ENCODE peak calls at places on chromosomes 4 and X, in seven cellular contexts. L is pancreas, S is A549, E is GM23338, W is HCT116, A is colonic mucosa, J is left ventricle myocardium inferior. T is an unnamed sample.

GRCh38 chr4:161252520-161253141 is 911.2 kb downstream of the FSTL5 start:
- DNase-seq in E (peak), A (no peak), W (peak), J (no peak), L (no peak), S (peak), T (no peak)

GRCh38 chrX:74284391-74284952 is 19.5 kb upstream of the ZCCHC13 start:
- DNase-seq in W (no peak), L (no peak), S (no peak), E (peak), A (no peak), J (no peak), T (no peak)

GRCh38 chr4:181235361-181235760 is 1007.8 kb upstream of the TENM3 start:
- DNase-seq in W (no peak), A (no peak), L (no peak), E (no peak), S (no peak), J (no peak), T (no peak)

GRCh38 chr4:17490575-17491059 is 21.3 kb downstream of the QDPR start:
- DNase-seq in L (peak), J (no peak), W (no peak), A (no peak), S (no peak), E (no peak), T (no peak)

GRCh38 chr4:149234798-149235197 is 580.8 kb downstream of the IQCM start:
- DNase-seq in A (no peak), S (no peak), W (no peak), J (no peak), E (no peak), L (no peak), T (no peak)

GRCh38 chr4:21410372-21410771 is 538.2 kb downstream of the KCNIP4 start:
- DNase-seq in W (no peak), J (no peak), A (no peak), L (no peak), S (no peak), E (no peak), T (no peak)

GRCh38 chrX:100615015-100615414 is 21.6 kb downstream of the TSPAN6 start:
- DNase-seq in L (peak), W (peak), E (peak), A (peak), J (no peak), S (peak), T (peak)

GRCh38 chr4:99790796-99791617 is 25.6 kb upstream of the DAPP1 start:
- DNase-seq in E (no peak), L (no peak), J (no peak), A (no peak), W (no peak), S (no peak), T (no peak)

GRCh38 chrX:123860506-123860840 is 620 bp downstream of the XIAP start:
- DNase-seq in L (no peak), E (no peak), A (peak), J (no peak), W (no peak), S (peak), T (peak)

GRCh38 chrX:154368630-154369452 is 5.6 kb downstream of the FLNA start:
- DNase-seq in E (peak), L (peak), J (peak), S (peak), A (peak), W (peak), T (peak)

GRCh38 chrX:23901805-23902204 is 5.9 kb downstream of the APOO start:
- DNase-seq in W (peak), A (peak), S (peak), E (peak), J (no peak), L (peak), T (no peak)

GRCh38 chrX:69093960-69094935 is 71.0 kb downstream of the PJA1 start:
- DNase-seq in L (peak), A (peak), S (peak), W (peak), E (peak), J (no peak), T (peak)

GRCh38 chrX:16559206-16559619 is 90.7 kb upstream of the S100G start:
- DNase-seq in W (no peak), E (no peak), S (no peak), J (no peak), A (no peak), L (no peak), T (no peak)

GRCh38 chr4:71184195-71184781 is 154.5 kb upstream of the SLC4A4 start:
- DNase-seq in W (peak), E (peak), S (peak), L (peak), J (no peak), A (peak), T (no peak)

GRCh38 chrX:45623266-45623665 is 422.6 kb upstream of the DIPK2B start:
- DNase-seq in W (no peak), L (no peak), A (no peak), J (no peak), S (no peak), E (no peak), T (no peak)

GRCh38 chr4:109548655-109549054 is 11.4 kb upstream of the MCUB start:
- DNase-seq in S (no peak), E (no peak), W (no peak), L (no peak), A (no peak), J (no peak), T (no peak)

GRCh38 chr4:153497988-153498967 is 32.1 kb downstream of the TMEM131L start:
- DNase-seq in E (no peak), L (no peak), W (no peak), S (no peak), J (no peak), A (no peak), T (no peak)

GRCh38 chrX:40651620-40652223 is 4.4 kb upstream of the CXorf38 start:
- DNase-seq in A (peak), E (peak), J (peak), S (no peak), W (peak), L (peak), T (peak)

GRCh38 chr4:16573744-16574143 is 324.7 kb downstream of the LDB2 start:
- DNase-seq in S (no peak), J (peak), A (no peak), L (no peak), E (no peak), W (no peak), T (peak)

GRCh38 chr4:171142639-171143038 is 670.6 kb upstream of the GALNTL6 start:
- DNase-seq in A (no peak), J (no peak), L (no peak), W (no peak), E (no peak), S (no peak), T (no peak)

GRCh38 chrX:131901581-131901980 is 121.5 kb upstream of the STK26 start:
- DNase-seq in A (no peak), E (no peak), W (no peak), J (no peak), L (no peak), S (no peak), T (no peak)

GRCh38 chr4:85113706-85114105 is 147.2 kb upstream of the WDFY3 start:
- DNase-seq in E (no peak), W (no peak), L (no peak), S (no peak), J (no peak), A (no peak), T (no peak)

GRCh38 chr4:71138007-71138600 is 144.7 kb downstream of the DCK start:
- DNase-seq in A (no peak), W (no peak), S (no peak), E (no peak), L (no peak), J (no peak), T (no peak)

GRCh38 chr4:184534511-184535391 is 60.4 kb upstream of the IRF2 start:
- DNase-seq in S (no peak), A (no peak), W (no peak), E (peak), L (no peak), J (no peak), T (no peak)

GRCh38 chr4:128961405-128961804 is 131.9 kb downstream of the SCLT1 start:
- DNase-seq in S (no peak), W (no peak), A (no peak), L (no peak), E (no peak), J (no peak), T (no peak)

GRCh38 chrX:96438803-96439202 is 245.8 kb upstream of the DIAPH2 start:
- DNase-seq in J (no peak), W (no peak), E (no peak), A (no peak), L (no peak), S (no peak), T (no peak)

GRCh38 chr4:169791527-169792156 is 33.9 kb upstream of the HPF1 start:
- DNase-seq in W (peak), L (peak), E (peak), S (peak), A (peak), J (no peak), T (peak)

GRCh38 chr4:53809816-53810215 is 218.5 kb upstream of the LNX1 start:
- DNase-seq in S (no peak), J (no peak), A (no peak), W (no peak), E (no peak), L (no peak), T (no peak)

GRCh38 chrX:153473126-153473525 is 2.8 kb upstream of the HAUS7 start:
- DNase-seq in L (no peak), A (no peak), E (no peak), J (no peak), S (no peak), W (no peak), T (no peak)

GRCh38 chrX:22889824-22890223 is 109.9 kb upstream of the DDX53 start:
- DNase-seq in A (no peak), S (no peak), L (no peak), E (no peak), J (no peak), W (no peak), T (peak)

GRCh38 chr4:62327612-62328297 is 1127.6 kb downstream of the ADGRL3 start:
- DNase-seq in A (no peak), L (no peak), J (no peak), W (no peak), S (no peak), E (no peak), T (no peak)

GRCh38 chr4:23438764-23439163 is 451.1 kb downstream of the PPARGC1A start:
- DNase-seq in A (no peak), S (no peak), J (no peak), W (no peak), L (no peak), E (no peak), T (no peak)

GRCh38 chr4:150960818-150961217 is 54.3 kb downstream of the LRBA start:
- DNase-seq in L (no peak), E (peak), S (peak), W (no peak), J (no peak), A (peak), T (no peak)

GRCh38 chrX:24515447-24515846 is 50.4 kb downstream of the PDK3 start:
- DNase-seq in A (no peak), J (no peak), L (no peak), W (no peak), S (no peak), E (peak), T (no peak)

GRCh38 chr4:120066182-120066524 is 495 bp downstream of the MAD2L1 start:
- DNase-seq in J (no peak), W (no peak), L (no peak), S (peak), A (no peak), E (peak), T (no peak)

GRCh38 chrX:110402091-110402854 is 43.6 kb downstream of the RTL9 start:
- DNase-seq in A (no peak), E (peak), L (no peak), W (no peak), J (peak), S (peak), T (no peak)

GRCh38 chrX:15973299-15973698 is 118.7 kb upstream of the AP1S2 start:
- DNase-seq in W (peak), E (peak), L (peak), J (no peak), A (peak), S (peak), T (peak)

GRCh38 chr4:3111461-3111860 is 37.0 kb downstream of the HTT start:
- DNase-seq in A (no peak), E (peak), J (no peak), S (no peak), W (no peak), L (no peak), T (no peak)

GRCh38 chr4:183783933-183784622 is 121.0 kb upstream of the STOX2 start:
- DNase-seq in S (no peak), L (no peak), W (no peak), E (peak), A (peak), J (no peak), T (peak)

GRCh38 chrX:150486011-150486410 is 82.4 kb upstream of the MTM1 start:
- DNase-seq in A (peak), L (peak), J (peak), E (peak), W (peak), S (peak), T (peak)
- TF ChIP-seq CTCF in A (peak), L (peak), J (peak), E (peak), W (peak), S (peak), T (peak)

DNA sequence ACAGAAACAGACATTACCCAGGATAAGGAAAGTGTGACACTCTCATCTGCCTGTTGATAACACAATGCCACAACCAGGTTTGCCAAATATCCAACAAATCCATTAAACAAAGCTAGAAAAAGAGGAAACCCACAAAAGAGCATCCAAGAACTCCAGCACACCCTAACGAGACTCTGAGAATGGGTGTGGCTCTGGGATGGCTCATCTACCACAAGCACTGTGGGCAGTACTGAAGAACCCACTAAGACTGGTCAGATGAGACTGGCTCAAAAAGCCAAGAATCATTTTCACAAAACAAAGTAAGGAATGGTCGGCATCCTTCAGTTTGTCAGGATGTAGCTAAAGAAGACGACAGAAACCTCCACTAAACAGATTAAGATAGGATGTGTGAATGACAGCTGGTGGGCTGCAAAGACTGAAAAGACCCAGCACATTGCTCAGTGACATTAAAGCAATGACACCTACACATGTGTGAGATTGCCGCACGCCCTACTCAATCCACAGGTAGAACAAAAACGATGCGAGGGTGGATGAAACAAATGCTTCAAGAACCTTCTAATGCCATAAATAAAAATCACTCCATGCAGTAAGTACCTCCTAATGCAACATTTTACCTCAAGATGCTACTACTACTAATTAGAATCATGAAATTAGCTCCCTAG is 14.6 kb downstream of the ATP8A1 start:
- DNase-seq in S (no peak), W (no peak), L (no peak), E (no peak), A (no peak), J (no peak), T (no peak)
- H3K27ac ChIP-seq in S (no peak), W (no peak), L (no peak), E (no peak), A (peak), J (no peak), T (no peak)

DNA sequence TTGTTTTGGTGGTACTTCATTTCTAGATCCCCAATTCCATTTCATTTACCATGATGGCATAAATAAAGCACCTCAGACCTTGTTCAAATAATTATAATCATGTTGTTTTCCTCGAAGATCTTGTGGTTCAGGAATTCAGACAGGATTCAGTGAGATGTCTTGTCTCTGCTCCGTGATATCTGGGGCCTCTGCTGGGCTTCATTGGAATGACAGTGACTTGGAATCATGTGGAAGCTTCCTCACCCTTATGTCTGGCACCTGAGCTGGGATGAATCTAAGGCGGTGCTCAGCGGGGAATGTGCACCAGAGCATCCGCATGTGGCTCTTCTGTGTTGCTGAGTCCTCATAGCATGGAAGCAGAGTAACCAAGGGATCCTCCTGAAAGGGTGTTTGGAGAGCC is 132.2 kb downstream of the VEGFC start:
- DNase-seq in S (peak), L (no peak), E (peak), J (no peak), W (no peak), A (no peak), T (no peak)
- TF ChIP-seq CTCF in S (no peak), L (no peak), E (peak), J (peak), W (no peak), A (no peak), T (no peak)

GRCh38 chr4:10809905-10810304 is 125.3 kb upstream of the CLNK start:
- DNase-seq in A (no peak), L (no peak), W (no peak), E (no peak), J (no peak), S (no peak), T (no peak)

GRCh38 chr4:10816571-10816970 is 132.0 kb upstream of the CLNK start:
- DNase-seq in J (no peak), E (no peak), L (no peak), W (no peak), S (no peak), A (no peak), T (no peak)

GRCh38 chr4:10810411-10810810 is 125.8 kb upstream of the CLNK start:
- DNase-seq in A (no peak), W (no peak), L (no peak), E (no peak), S (no peak), J (no peak), T (no peak)

GRCh38 chr4:10808591-10808990 is 124.0 kb upstream of the CLNK start:
- DNase-seq in E (no peak), S (no peak), W (no peak), A (no peak), L (no peak), J (peak), T (peak)

GRCh38 chr4:10811992-10812391 is 127.4 kb upstream of the CLNK start:
- DNase-seq in L (no peak), E (no peak), S (no peak), A (no peak), W (no peak), J (no peak), T (no peak)
- H3K27ac ChIP-seq in L (no peak), E (no peak), S (no peak), A (no peak), W (no peak), J (no peak), T (no peak)

GRCh38 chr4:932713-933070 is 432 bp downstream of the TMEM175 start:
- DNase-seq in A (peak), J (no peak), W (no peak), S (no peak), E (no peak), L (no peak), T (no peak)
- TF ChIP-seq CTCF in A (no peak), J (no peak), W (no peak), S (no peak), E (peak), L (no peak), T (no peak)

DNA sequence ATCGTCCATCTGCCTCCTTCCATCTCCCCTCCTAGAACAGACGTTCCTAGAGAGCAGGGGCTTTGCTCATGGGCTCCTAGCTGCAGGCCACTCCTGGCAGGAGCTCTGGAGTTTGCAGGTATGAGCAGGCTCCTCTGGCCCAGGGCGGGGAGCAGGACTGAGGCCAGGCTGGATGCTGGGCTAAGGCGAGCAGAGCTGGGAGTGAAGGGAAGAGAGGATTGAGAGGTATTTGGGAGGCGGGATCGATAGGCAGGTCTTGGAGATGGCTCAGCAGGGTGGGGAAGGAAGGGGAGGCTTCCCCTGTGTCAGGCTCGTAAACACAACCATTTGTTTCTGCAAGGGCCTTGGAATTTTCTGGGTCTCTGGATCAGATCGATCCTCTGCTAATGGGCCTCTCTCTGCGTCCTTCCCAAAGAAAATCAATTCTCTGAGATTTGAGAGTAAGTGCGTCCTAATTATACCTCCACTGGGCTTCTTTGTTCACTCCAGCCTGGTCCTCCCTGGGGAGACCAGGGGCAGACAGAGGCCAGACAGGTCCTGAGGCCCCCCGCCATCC is 94.7 kb upstream of the PSAPL1 start:
- DNase-seq in W (no peak), L (no peak), J (no peak), S (no peak), A (no peak), E (peak), T (no peak)
- H3K27ac ChIP-seq in W (no peak), L (no peak), J (no peak), S (no peak), A (no peak), E (no peak), T (no peak)

GRCh38 chr4:56650259-56651070 is 30.6 kb downstream of the HOPX start:
- DNase-seq in L (no peak), W (no peak), J (no peak), S (no peak), E (peak), A (no peak), T (no peak)
- TF ChIP-seq CTCF in L (no peak), W (peak), J (no peak), S (no peak), E (peak), A (no peak), T (no peak)

GRCh38 chr4:156396534-156396933 is 442.9 kb upstream of the CTSO start:
- DNase-seq in W (no peak), A (no peak), J (no peak), L (no peak), E (no peak), S (no peak), T (no peak)
- H3K27ac ChIP-seq in W (no peak), A (no peak), J (no peak), L (no peak), E (no peak), S (no peak), T (no peak)